ENCODE peak calls at places on chromosome 6, in ten cellular contexts. O, Z, I, E, G, C, B, K, Y and W are unnamed samples.

GRCh38 chr6:89221971-89222887 is 5.1 kb upstream of the GABRR1 start:
- DNase-seq in O (no peak), Z (no peak), I (peak), E (no peak), G (no peak), C (no peak), B (no peak), K (no peak), Y (no peak), W (no peak)

GRCh38 chr6:126182650-126183311 is 157.1 kb upstream of the CENPW start:
- DNase-seq in O (no peak), Z (no peak), I (peak), E (no peak), G (peak), C (no peak), B (no peak), K (no peak), Y (no peak), W (no peak)

GRCh38 chr6:90406142-90406794 is 109.6 kb upstream of the BACH2 start:
- DNase-seq in O (peak), Z (no peak), I (peak), E (no peak), G (peak), C (no peak), B (no peak), K (peak), Y (peak), W (peak)

GRCh38 chr6:168264593-168265335 is 54.8 kb downstream of the DACT2 start:
- DNase-seq in O (no peak), Z (no peak), I (no peak), E (no peak), G (no peak), C (no peak), B (no peak), K (no peak), Y (no peak), W (no peak)

GRCh38 chr6:5278047-5278446 is 16.7 kb downstream of the FARS2 start:
- DNase-seq in O (no peak), Z (no peak), I (no peak), E (no peak), G (peak), C (no peak), B (no peak), K (no peak), Y (no peak), W (no peak)

GRCh38 chr6:88008821-88009220 is 38.8 kb upstream of the SPACA1 start:
- DNase-seq in O (peak), Z (no peak), I (peak), E (no peak), G (no peak), C (no peak), B (no peak), K (no peak), Y (no peak), W (no peak)

GRCh38 chr6:101302593-101302992 is 90.9 kb upstream of the GRIK2 start:
- DNase-seq in O (no peak), Z (no peak), I (peak), E (no peak), G (no peak), C (no peak), B (no peak), K (no peak), Y (no peak), W (no peak)

GRCh38 chr6:109457596-109457996 is 2.0 kb upstream of the MICAL1 start:
- DNase-seq in O (peak), Z (no peak), I (no peak), E (no peak), G (no peak), C (no peak), B (no peak), K (no peak), Y (no peak), W (no peak)

GRCh38 chr6:131443514-131443913 is 129.5 kb upstream of the ARG1 start:
- DNase-seq in O (no peak), Z (no peak), I (no peak), E (no peak), G (no peak), C (no peak), B (no peak), K (no peak), Y (no peak), W (no peak)

GRCh38 chr6:34315256-34315655 is 66.5 kb upstream of the SMIM29 start:
- DNase-seq in O (no peak), Z (no peak), I (no peak), E (no peak), G (no peak), C (no peak), B (no peak), K (no peak), Y (no peak), W (no peak)

GRCh38 chr6:20279608-20280287 is 67.5 kb upstream of the MBOAT1 start:
- DNase-seq in O (no peak), Z (no peak), I (no peak), E (no peak), G (no peak), C (no peak), B (no peak), K (no peak), Y (no peak), W (no peak)

DNA sequence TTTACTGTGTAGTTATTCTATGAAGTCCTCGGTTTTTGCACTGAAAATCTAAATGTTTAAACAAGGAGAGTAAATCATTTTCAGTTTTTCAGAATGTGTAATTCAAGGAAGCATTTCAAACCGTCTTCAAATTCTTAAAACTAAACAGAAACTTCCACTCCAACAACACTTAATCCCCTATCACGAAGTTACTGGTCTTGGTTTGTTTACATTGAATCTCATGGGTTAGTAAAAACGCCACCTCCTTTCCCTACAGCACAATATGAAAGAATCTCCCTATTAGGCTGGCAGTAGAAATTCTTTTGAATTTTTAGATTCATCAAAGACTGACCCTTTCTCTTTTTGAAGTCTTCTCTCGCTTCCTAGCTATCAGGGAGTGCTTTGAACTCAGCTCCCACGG is 192.9 kb downstream of the AIG1 start:
- DNase-seq in O (no peak), Z (no peak), I (no peak), E (no peak), G (no peak), C (no peak), B (no peak), K (no peak), Y (peak), W (no peak)
- H3K4me3 ChIP-seq in O (no peak), Z (no peak), I (no peak), E (no peak), G (no peak), C (no peak), B (no peak), K (no peak), Y (no peak), W (no peak)

GRCh38 chr6:3455121-3455489 is 1.7 kb downstream of the SLC22A23 start:
- DNase-seq in O (no peak), Z (no peak), I (no peak), E (no peak), G (no peak), C (no peak), B (peak), K (no peak), Y (no peak), W (no peak)
- H3K4me3 ChIP-seq in O (peak), Z (peak), I (peak), E (no peak), G (no peak), C (peak), B (peak), K (no peak), Y (no peak), W (peak)

GRCh38 chr6:7993399-7993798 is 70.8 kb downstream of the BLOC1S5 start:
- DNase-seq in O (no peak), Z (no peak), I (no peak), E (no peak), G (no peak), C (no peak), B (no peak), K (no peak), Y (no peak), W (no peak)

GRCh38 chr6:7996538-7997225 is 67.5 kb downstream of the BLOC1S5 start:
- DNase-seq in O (peak), Z (no peak), I (peak), E (no peak), G (no peak), C (no peak), B (no peak), K (peak), Y (peak), W (no peak)

GRCh38 chr6:7991536-7991935 is 72.7 kb downstream of the BLOC1S5 start:
- DNase-seq in O (no peak), Z (no peak), I (no peak), E (no peak), G (peak), C (no peak), B (no peak), K (no peak), Y (no peak), W (no peak)

GRCh38 chr6:7991992-7992815 is 72.0 kb downstream of the BLOC1S5 start:
- DNase-seq in O (peak), Z (no peak), I (peak), E (peak), G (peak), C (peak), B (no peak), K (peak), Y (peak), W (no peak)

GRCh38 chr6:7993952-7994351 is 70.2 kb downstream of the BLOC1S5 start:
- DNase-seq in O (no peak), Z (no peak), I (no peak), E (no peak), G (peak), C (no peak), B (no peak), K (no peak), Y (no peak), W (no peak)
- H3K4me3 ChIP-seq in O (no peak), Z (no peak), I (no peak), E (no peak), G (no peak), C (no peak), B (no peak), K (no peak), Y (no peak), W (no peak)

DNA sequence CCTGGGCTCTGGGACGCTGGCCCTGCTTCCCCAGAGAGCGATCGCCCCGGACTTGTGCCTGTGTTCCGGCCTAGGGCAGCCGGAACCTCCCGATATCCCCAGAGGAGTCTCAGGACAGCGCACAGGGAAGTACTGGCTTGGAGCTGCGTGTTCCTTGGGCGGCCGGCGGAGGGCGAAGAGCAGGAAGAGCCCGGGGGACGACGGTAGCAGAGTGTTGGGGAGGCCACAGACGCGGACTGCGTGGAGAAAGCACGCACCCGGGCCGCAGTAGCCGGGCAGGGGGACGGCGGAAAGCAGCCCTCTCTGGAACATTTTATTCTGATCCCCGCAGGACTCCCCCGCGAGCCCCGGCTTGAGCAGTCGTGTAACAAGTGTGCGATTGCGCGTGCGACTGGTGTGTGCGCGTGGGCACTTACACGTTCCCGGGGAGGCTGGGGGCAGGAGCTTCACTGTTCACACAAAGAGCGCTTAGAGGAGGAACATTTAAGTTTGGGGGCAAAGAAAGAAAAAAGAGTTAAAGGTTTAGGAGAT is 36.1 kb downstream of the NCR2 start:
- DNase-seq in O (peak), Z (peak), I (peak), E (peak), G (no peak), C (no peak), B (peak), K (peak), Y (peak), W (no peak)
- H3K4me3 ChIP-seq in O (no peak), Z (peak), I (no peak), E (no peak), G (no peak), C (peak), B (peak), K (peak), Y (no peak), W (no peak)

GRCh38 chr6:116033687-116034303 is 26.9 kb downstream of the FRK start:
- DNase-seq in O (no peak), Z (no peak), I (no peak), E (no peak), G (no peak), C (no peak), B (no peak), K (no peak), Y (no peak), W (no peak)
- H3K4me3 ChIP-seq in O (no peak), Z (no peak), I (no peak), E (no peak), G (no peak), C (no peak), B (no peak), K (no peak), Y (no peak), W (no peak)

GRCh38 chr6:26025047-26025893 is 62.0 kb upstream of the HFE start:
- DNase-seq in O (peak), Z (no peak), I (peak), E (no peak), G (no peak), C (no peak), B (peak), K (no peak), Y (peak), W (peak)
- H3K4me3 ChIP-seq in O (no peak), Z (peak), I (no peak), E (no peak), G (peak), C (no peak), B (peak), K (no peak), Y (no peak), W (no peak)

GRCh38 chr6:139759086-139759485 is 384.6 kb upstream of the CITED2 start:
- DNase-seq in O (no peak), Z (no peak), I (no peak), E (no peak), G (no peak), C (no peak), B (no peak), K (no peak), Y (no peak), W (no peak)

GRCh38 chr6:139762587-139763031 is 388.2 kb upstream of the CITED2 start:
- DNase-seq in O (peak), Z (no peak), I (peak), E (peak), G (peak), C (no peak), B (no peak), K (no peak), Y (peak), W (no peak)

GRCh38 chr6:139754898-139755754 is 380.7 kb upstream of the CITED2 start:
- DNase-seq in O (peak), Z (no peak), I (no peak), E (no peak), G (no peak), C (no peak), B (no peak), K (no peak), Y (no peak), W (no peak)

GRCh38 chr6:139756381-139756780 is 381.9 kb upstream of the CITED2 start:
- DNase-seq in O (no peak), Z (no peak), I (no peak), E (no peak), G (no peak), C (no peak), B (no peak), K (no peak), Y (no peak), W (no peak)

DNA sequence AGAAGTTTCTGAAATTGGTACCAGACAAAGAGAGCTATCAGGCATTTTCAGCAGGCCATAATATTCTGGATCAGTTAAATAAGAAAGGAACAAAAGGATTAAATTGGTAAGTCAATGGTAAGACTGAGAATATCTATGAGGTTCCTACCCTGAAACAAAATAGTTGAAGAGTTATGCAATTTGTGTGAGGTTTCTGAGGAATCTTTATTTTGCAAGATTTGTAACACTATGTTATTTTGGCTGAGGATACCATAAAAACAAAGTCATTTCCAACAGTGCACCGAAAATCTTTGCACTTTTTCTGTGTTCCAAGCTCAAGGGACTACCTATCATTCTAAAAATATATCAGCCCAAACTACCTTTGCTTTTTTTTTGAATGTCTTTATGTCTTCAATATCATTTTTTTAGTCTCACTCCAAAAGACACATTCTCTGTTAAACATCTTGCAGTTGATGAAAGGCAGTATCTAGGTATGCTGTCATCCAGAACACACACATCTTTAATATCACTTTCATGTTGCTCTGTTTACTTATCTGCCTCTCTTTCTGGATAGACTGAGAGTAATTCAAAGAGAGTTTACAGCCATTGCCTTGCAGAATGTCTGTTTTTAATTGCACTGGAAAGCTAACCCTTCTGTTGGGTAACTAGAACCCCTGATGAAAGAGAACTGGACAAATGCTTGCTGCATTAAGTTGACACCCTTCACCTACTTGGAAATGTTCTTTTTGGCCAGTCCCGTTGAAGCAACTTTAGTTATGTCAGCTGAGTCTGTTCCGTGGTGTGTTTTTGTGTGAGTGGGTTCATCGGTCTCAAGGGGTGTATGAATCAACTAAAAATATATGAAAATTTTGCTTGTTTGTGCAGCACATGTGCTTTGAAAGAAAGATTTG is 383.6 kb upstream of the CITED2 start:
- DNase-seq in O (peak), Z (no peak), I (peak), E (no peak), G (no peak), C (peak), B (no peak), K (no peak), Y (peak), W (no peak)
- H3K4me3 ChIP-seq in O (no peak), Z (no peak), I (no peak), E (no peak), G (no peak), C (no peak), B (no peak), K (no peak), Y (no peak), W (no peak)

GRCh38 chr6:14876778-14877613 is 368.9 kb upstream of the JARID2 start:
- DNase-seq in O (peak), Z (no peak), I (peak), E (no peak), G (peak), C (no peak), B (no peak), K (peak), Y (peak), W (no peak)
- H3K4me3 ChIP-seq in O (no peak), Z (no peak), I (no peak), E (no peak), G (no peak), C (no peak), B (no peak), K (no peak), Y (no peak), W (no peak)

GRCh38 chr6:164107297-164107995 is 692.9 kb downstream of the QKI start:
- DNase-seq in O (peak), Z (no peak), I (no peak), E (no peak), G (no peak), C (no peak), B (no peak), K (no peak), Y (no peak), W (no peak)

GRCh38 chr6:164109770-164110140 is 695.2 kb downstream of the QKI start:
- DNase-seq in O (peak), Z (peak), I (no peak), E (peak), G (no peak), C (peak), B (no peak), K (no peak), Y (no peak), W (no peak)

GRCh38 chr6:164106345-164106769 is 691.8 kb downstream of the QKI start:
- DNase-seq in O (no peak), Z (no peak), I (peak), E (no peak), G (peak), C (no peak), B (peak), K (no peak), Y (no peak), W (no peak)

GRCh38 chr6:164108869-164109769 is 694.6 kb downstream of the QKI start:
- DNase-seq in O (peak), Z (peak), I (peak), E (peak), G (no peak), C (peak), B (no peak), K (no peak), Y (no peak), W (no peak)

GRCh38 chr6:164108092-164108491 is 693.6 kb downstream of the QKI start:
- DNase-seq in O (no peak), Z (no peak), I (no peak), E (no peak), G (no peak), C (no peak), B (no peak), K (no peak), Y (no peak), W (no peak)
- H3K4me3 ChIP-seq in O (no peak), Z (peak), I (no peak), E (no peak), G (no peak), C (no peak), B (no peak), K (no peak), Y (no peak), W (no peak)